ENCODE peak calls at places on chromosomes 1 and 21, in eight cellular contexts. J is activated CD8-positive, alpha-beta memory T cell treated with anti-CD3 and anti-CD28 coated beads for 4 hours; B is DMS153; K is activated CD4-positive, CD25-positive, alpha-beta regulatory T cell; V is HEK293T; R is C1 segment of cervical spinal cord; Y is adipocyte; E is activated CD4-positive, alpha-beta memory T cell treated with anti-CD3 and anti-CD28 coated beads, Interleukin-2, amount 10 ng/mL, durations not matched to agents 7 days and 5 days. G is an unnamed sample.

GRCh38 chr1:59751801-59752200 is 62.9 kb upstream of the HOOK1 start:
- DNase-seq in B (no peak), E (no peak), R (no peak), J (no peak), K (no peak), Y (no peak), V (no peak), G (no peak)

GRCh38 chr1:58047265-58047858 is 499.2 kb downstream of the OMA1 start:
- DNase-seq in Y (peak), V (peak), B (no peak), R (no peak), E (no peak), J (no peak), K (no peak), G (peak)

GRCh38 chr1:93638307-93638847 is 43.3 kb downstream of the BCAR3 start:
- DNase-seq in V (no peak), Y (no peak), B (no peak), K (no peak), J (no peak), E (no peak), R (no peak), G (no peak)

GRCh38 chr1:223702735-223703667 is 9.3 kb upstream of the CAPN2 start:
- DNase-seq in V (no peak), R (no peak), B (no peak), Y (peak), J (no peak), E (no peak), K (no peak), G (peak)

GRCh38 chr1:20739225-20739624 is 6.7 kb upstream of the SH2D5 start:
- DNase-seq in R (no peak), V (no peak), J (no peak), B (no peak), E (no peak), Y (peak), K (no peak), G (peak)

GRCh38 chr1:50038235-50038809 is 14.6 kb upstream of the AGBL4 start:
- DNase-seq in Y (no peak), E (no peak), B (no peak), R (no peak), K (no peak), J (no peak), V (no peak), G (no peak)

GRCh38 chr1:155192346-155193274 is 15.1 kb downstream of the THBS3 start:
- DNase-seq in R (no peak), Y (no peak), J (no peak), B (peak), V (no peak), E (no peak), K (peak), G (no peak)

GRCh38 chr1:72399807-72400206 is 117.5 kb upstream of the NEGR1 start:
- DNase-seq in B (no peak), V (no peak), E (no peak), R (no peak), K (no peak), Y (no peak), J (no peak), G (no peak)

GRCh38 chr1:221573727-221574126 is 168.2 kb downstream of the DUSP10 start:
- DNase-seq in E (no peak), R (no peak), B (no peak), J (no peak), Y (no peak), V (peak), K (no peak), G (peak)

GRCh38 chr21:44703731-44704635 is 7.0 kb downstream of the KRTAP10-12 start:
- DNase-seq in R (no peak), E (no peak), J (no peak), B (no peak), V (no peak), Y (no peak), K (no peak), G (no peak)

GRCh38 chr1:116352349-116352813 is 20.7 kb upstream of the ATP1A1 start:
- DNase-seq in E (no peak), J (no peak), B (no peak), K (no peak), Y (no peak), V (no peak), R (no peak), G (no peak)

GRCh38 chr1:6625579-6626149 is 996 bp downstream of the THAP3 start:
- DNase-seq in E (peak), J (no peak), B (no peak), V (no peak), K (no peak), R (no peak), Y (peak), G (peak)

GRCh38 chr1:53614231-53615021 is 124.5 kb downstream of the GLIS1 start:
- DNase-seq in E (no peak), Y (no peak), R (no peak), V (no peak), K (no peak), B (no peak), J (no peak), G (no peak)

GRCh38 chr21:41840880-41841279 is 38.3 kb downstream of the PRDM15 start:
- DNase-seq in K (no peak), E (no peak), J (no peak), Y (no peak), R (no peak), B (no peak), V (no peak), G (no peak)

GRCh38 chr1:201917362-201918033 is 28.8 kb downstream of the SHISA4 start:
- DNase-seq in V (no peak), E (no peak), K (no peak), J (no peak), R (no peak), Y (peak), B (no peak), G (peak)

GRCh38 chr1:181100015-181100905 is 11.8 kb downstream of the IER5 start:
- DNase-seq in Y (no peak), K (no peak), J (no peak), B (no peak), R (no peak), E (peak), V (no peak), G (no peak)

GRCh38 chr1:64701071-64701470 is 43.8 kb upstream of the RAVER2 start:
- DNase-seq in E (no peak), K (no peak), Y (no peak), B (no peak), V (no peak), J (no peak), R (no peak), G (no peak)

GRCh38 chr21:46125846-46126301 is 28.0 kb downstream of the COL6A2 start:
- DNase-seq in Y (no peak), R (no peak), B (no peak), E (no peak), V (no peak), J (no peak), K (no peak), G (no peak)

GRCh38 chr21:41110664-41111063 is 57.3 kb upstream of the BACE2 start:
- DNase-seq in J (no peak), Y (no peak), E (no peak), R (no peak), B (no peak), V (no peak), K (no peak), G (no peak)

GRCh38 chr21:46215436-46216131 is 13.0 kb downstream of the LSS start:
- DNase-seq in J (no peak), R (no peak), E (no peak), B (no peak), Y (no peak), K (no peak), V (no peak), G (no peak)

GRCh38 chr1:106435269-106435668 is 621.2 kb upstream of the PRMT6 start:
- DNase-seq in Y (no peak), V (no peak), J (no peak), R (no peak), E (no peak), B (no peak), K (no peak), G (no peak)

GRCh38 chr1:116673935-116674630 is 6.5 kb upstream of the IGSF3 start:
- DNase-seq in J (no peak), V (no peak), Y (no peak), R (no peak), E (no peak), B (no peak), K (no peak), G (no peak)

GRCh38 chr1:179025125-179025974 is at the start of gene FAM20B:
- DNase-seq in B (peak), R (peak), J (peak), E (peak), K (peak), Y (peak), V (peak), G (peak)

GRCh38 chr1:226637147-226637935 is 88.8 kb downstream of the STUM start:
- DNase-seq in Y (peak), J (no peak), V (no peak), B (no peak), K (no peak), E (no peak), R (no peak), G (peak)

GRCh38 chr1:36389960-36390359 is 4.2 kb upstream of the STK40 start:
- DNase-seq in V (no peak), E (no peak), J (no peak), Y (no peak), R (no peak), K (no peak), B (no peak), G (no peak)

GRCh38 chr1:44950892-44951291 is 35.5 kb downstream of the EIF2B3 start:
- DNase-seq in J (no peak), B (no peak), K (no peak), R (no peak), Y (no peak), E (no peak), V (no peak), G (no peak)

GRCh38 chr1:99005142-99005491 is 456 bp upstream of the PLPPR5 start:
- DNase-seq in E (no peak), R (no peak), B (no peak), Y (peak), V (peak), K (no peak), J (no peak), G (no peak)

GRCh38 chr1:64686828-64687724 is 57.8 kb upstream of the RAVER2 start:
- DNase-seq in E (peak), R (no peak), Y (peak), B (peak), V (peak), K (no peak), J (no peak), G (peak)

GRCh38 chr1:1680031-1680911 is 12.3 kb downstream of the SLC35E2B start:
- DNase-seq in E (no peak), B (no peak), V (peak), K (no peak), Y (no peak), R (no peak), J (no peak), G (no peak)

GRCh38 chr1:63916485-63917360 is 142.9 kb downstream of the ROR1 start:
- DNase-seq in R (no peak), E (no peak), K (no peak), J (no peak), V (no peak), B (peak), Y (no peak), G (no peak)

GRCh38 chr1:26449868-26450267 is 17.7 kb downstream of the DHDDS start:
- DNase-seq in Y (no peak), J (no peak), V (no peak), E (no peak), B (no peak), K (no peak), R (no peak), G (no peak)

GRCh38 chr1:110608247-110608646 is 2.1 kb upstream of the KCNA2 start:
- DNase-seq in Y (no peak), J (no peak), E (no peak), V (no peak), K (no peak), R (no peak), B (no peak), G (no peak)